ENCODE peak calls at places on chromosome 21, in seven cellular contexts. V, N, P, W, T, O and M are unnamed samples.

GRCh38 chr21:21200103-21200938 is 202.1 kb downstream of the NCAM2 start:
- DNase-seq in V (peak; percentile 88), N (no peak), P (peak; percentile 11), W (no peak), T (peak; percentile 80), O (no peak), M (no peak)

GRCh38 chr21:41407541-41408460 is 18.2 kb upstream of the MX1 start:
- DNase-seq in V (no peak), N (no peak), P (no peak), W (no peak), T (no peak), O (no peak), M (no peak)

GRCh38 chr21:15065381-15066230 is 806 bp upstream of the NRIP1 start:
- DNase-seq in V (peak; percentile 82), N (peak; percentile 64), P (peak; percentile 68), W (peak; percentile 74), T (peak; percentile 76), O (peak; percentile 61), M (peak; percentile 91)

GRCh38 chr21:37028579-37028978 is 22.1 kb downstream of the RIPPLY3 start:
- DNase-seq in V (no peak), N (no peak), P (no peak), W (no peak), T (no peak), O (no peak), M (no peak)

GRCh38 chr21:42505090-42505726 is 8.4 kb upstream of the SLC37A1 start:
- DNase-seq in V (no peak), N (no peak), P (no peak), W (no peak), T (no peak), O (no peak), M (no peak)

GRCh38 chr21:36129219-36129618 is 5.7 kb upstream of the CBR3 start:
- DNase-seq in V (no peak), N (no peak), P (no peak), W (no peak), T (no peak), O (no peak), M (peak; percentile 57)

GRCh38 chr21:42666918-42667317 is 13.5 kb downstream of the PDE9A start:
- DNase-seq in V (no peak), N (peak; percentile 70), P (no peak), W (no peak), T (no peak), O (no peak), M (peak; percentile 81)

GRCh38 chr21:43884012-43884860 is 19.2 kb downstream of the AGPAT3 start:
- DNase-seq in V (no peak), N (no peak), P (no peak), W (no peak), T (peak; percentile 56), O (peak; percentile 84), M (no peak)

GRCh38 chr21:29888437-29888836 is 51.4 kb downstream of the GRIK1 start:
- DNase-seq in V (no peak), N (no peak), P (no peak), W (no peak), T (no peak), O (no peak), M (no peak)

GRCh38 chr21:42463861-42464515 is 32.0 kb downstream of the RSPH1 start:
- DNase-seq in V (no peak), N (no peak), P (peak; percentile 60), W (peak; percentile 80), T (peak; percentile 70), O (peak; percentile 60), M (peak; percentile 51)

GRCh38 chr21:16305686-16306085 is 575.9 kb downstream of the USP25 start:
- DNase-seq in V (peak; percentile 7), N (no peak), P (no peak), W (no peak), T (no peak), O (no peak), M (no peak)

GRCh38 chr21:16195896-16196443 is 466.2 kb downstream of the USP25 start:
- DNase-seq in V (no peak), N (no peak), P (no peak), W (no peak), T (no peak), O (no peak), M (no peak)

GRCh38 chr21:34962136-34962535 is 87.0 kb downstream of the RUNX1 start:
- DNase-seq in V (no peak), N (no peak), P (no peak), W (no peak), T (no peak), O (no peak), M (no peak)

GRCh38 chr21:33325222-33326067 is 675 bp downstream of the IFNAR1 start:
- DNase-seq in V (peak; percentile 58), N (peak; percentile 52), P (peak; percentile 63), W (peak; percentile 78), T (peak; percentile 71), O (peak; percentile 61), M (peak; percentile 81)

GRCh38 chr21:44907966-44908364 is 12.7 kb downstream of the ITGB2 start:
- DNase-seq in V (no peak), N (no peak), P (no peak), W (no peak), T (no peak), O (no peak), M (no peak)

GRCh38 chr21:40053007-40053406 is 185.8 kb downstream of the PCP4 start:
- DNase-seq in V (no peak), N (peak; percentile 42), P (no peak), W (no peak), T (no peak), O (no peak), M (peak; percentile 28)

GRCh38 chr21:46189213-46189958 is 5.1 kb upstream of the SPATC1L start:
- DNase-seq in V (peak; percentile 64), N (no peak), P (no peak), W (no peak), T (peak; percentile 73), O (no peak), M (no peak)

GRCh38 chr21:29005696-29006095 is 13.0 kb upstream of the LTN1 start:
- DNase-seq in V (no peak), N (no peak), P (no peak), W (no peak), T (no peak), O (no peak), M (no peak)

GRCh38 chr21:45406801-45407628 is 2.0 kb downstream of the COL18A1 start:
- DNase-seq in V (no peak), N (no peak), P (no peak), W (no peak), T (no peak), O (no peak), M (no peak)

GRCh38 chr21:45309069-45309521 is 21.4 kb upstream of the POFUT2 start:
- DNase-seq in V (peak; percentile 78), N (no peak), P (peak; percentile 18), W (peak; percentile 12), T (peak; percentile 86), O (peak; percentile 54), M (peak; percentile 83)

GRCh38 chr21:29155118-29155932 is 24.9 kb downstream of the MAP3K7CL start:
- DNase-seq in V (peak; percentile 71), N (no peak), P (no peak), W (no peak), T (peak; percentile 73), O (no peak), M (peak; percentile 32)

GRCh38 chr21:35478096-35479080 is 429.3 kb upstream of the RUNX1 start:
- DNase-seq in V (no peak), N (no peak), P (no peak), W (no peak), T (peak; percentile 29), O (no peak), M (no peak)

GRCh38 chr21:34279883-34280282 is 83.9 kb upstream of the KCNE2 start:
- DNase-seq in V (no peak), N (no peak), P (no peak), W (no peak), T (no peak), O (no peak), M (no peak)

GRCh38 chr21:42381347-42381984 is 14.4 kb downstream of the TMPRSS3 start:
- DNase-seq in V (peak; percentile 41), N (no peak), P (no peak), W (peak; percentile 24), T (peak; percentile 37), O (peak; percentile 69), M (no peak)

GRCh38 chr21:26925636-26926035 is 41.3 kb downstream of the ADAMTS5 start:
- DNase-seq in V (no peak), N (no peak), P (no peak), W (no peak), T (no peak), O (no peak), M (no peak)

GRCh38 chr21:44869860-44870747 is 3.4 kb downstream of the PTTG1IP start:
- DNase-seq in V (peak; percentile 85), N (no peak), P (no peak), W (peak; percentile 50), T (peak; percentile 95), O (peak; percentile 79), M (no peak)

GRCh38 chr21:38965241-38965640 is 159.5 kb downstream of the ETS2 start:
- DNase-seq in V (no peak), N (no peak), P (no peak), W (no peak), T (no peak), O (peak; percentile 77), M (no peak)

GRCh38 chr21:41750532-41751151 is 16.2 kb downstream of the RIPK4 start:
- DNase-seq in V (no peak), N (no peak), P (no peak), W (no peak), T (peak; percentile 90), O (no peak), M (no peak)

GRCh38 chr21:41783476-41784150 is 16.8 kb upstream of the RIPK4 start:
- DNase-seq in V (no peak), N (no peak), P (no peak), W (no peak), T (peak; percentile 98), O (peak; percentile 90), M (no peak)

GRCh38 chr21:17396948-17397347 is 115.9 kb upstream of the CXADR start:
- DNase-seq in V (no peak), N (no peak), P (no peak), W (no peak), T (no peak), O (no peak), M (no peak)

GRCh38 chr21:42616366-42617340 is 36.8 kb upstream of the PDE9A start:
- DNase-seq in V (no peak), N (no peak), P (peak; percentile 18), W (peak; percentile 22), T (no peak), O (no peak), M (no peak)